ENCODE peak calls at places on chromosomes 2 and 18, in ten cellular contexts. One of them, this sample, is unnamed.

GRCh38 chr2:3265981-3266726 is 111.5 kb downstream of the EIPR1 start:
- DNase-seq in activated B cell treated with CpG ODN at 0.5 μM for 24 hours: no peak
- DNase-seq in occipital lobe: peak; percentile 33
- DNase-seq in stimulated activated CD8-positive, alpha-beta memory T cell treated with anti-CD3 and anti-CD28 coated beads, Interleukin-2, amount 100 ng/mL, for 48 hours: no peak
- DNase-seq in NCI-H748 treated with DMSO at 0.1 percent for 48 hours: no peak
- DNase-seq in HS-5: no peak
- DNase-seq in naive thymus-derived CD8-positive, alpha-beta T cell: no peak
- DNase-seq in gastrocnemius medialis: no peak
- DNase-seq in astrocyte: no peak
- DNase-seq in GM04504: no peak
- DNase-seq in this sample: no peak

GRCh38 chr2:134235771-134236170 is 18.1 kb upstream of the MGAT5 start:
- DNase-seq in stimulated activated CD8-positive, alpha-beta memory T cell treated with anti-CD3 and anti-CD28 coated beads, Interleukin-2, amount 100 ng/mL, for 48 hours: no peak
- DNase-seq in occipital lobe: no peak
- DNase-seq in NCI-H748 treated with DMSO at 0.1 percent for 48 hours: no peak
- DNase-seq in astrocyte: peak; percentile 47
- DNase-seq in gastrocnemius medialis: no peak
- DNase-seq in GM04504: no peak
- DNase-seq in activated B cell treated with CpG ODN at 0.5 μM for 24 hours: no peak
- DNase-seq in naive thymus-derived CD8-positive, alpha-beta T cell: no peak
- DNase-seq in HS-5: no peak
- DNase-seq in this sample: no peak

GRCh38 chr2:156459720-156460119 is 23.5 kb downstream of the GPD2 start:
- DNase-seq in HS-5: no peak
- DNase-seq in stimulated activated CD8-positive, alpha-beta memory T cell treated with anti-CD3 and anti-CD28 coated beads, Interleukin-2, amount 100 ng/mL, for 48 hours: no peak
- DNase-seq in astrocyte: no peak
- DNase-seq in activated B cell treated with CpG ODN at 0.5 μM for 24 hours: no peak
- DNase-seq in naive thymus-derived CD8-positive, alpha-beta T cell: no peak
- DNase-seq in NCI-H748 treated with DMSO at 0.1 percent for 48 hours: no peak
- DNase-seq in GM04504: no peak
- DNase-seq in gastrocnemius medialis: no peak
- DNase-seq in occipital lobe: no peak
- DNase-seq in this sample: no peak

GRCh38 chr2:67130526-67131309 is 266.4 kb upstream of the ETAA1 start:
- DNase-seq in occipital lobe: no peak
- DNase-seq in NCI-H748 treated with DMSO at 0.1 percent for 48 hours: no peak
- DNase-seq in HS-5: no peak
- DNase-seq in activated B cell treated with CpG ODN at 0.5 μM for 24 hours: no peak
- DNase-seq in naive thymus-derived CD8-positive, alpha-beta T cell: no peak
- DNase-seq in gastrocnemius medialis: no peak
- DNase-seq in astrocyte: peak; percentile 93
- DNase-seq in stimulated activated CD8-positive, alpha-beta memory T cell treated with anti-CD3 and anti-CD28 coated beads, Interleukin-2, amount 100 ng/mL, for 48 hours: no peak
- DNase-seq in GM04504: no peak
- DNase-seq in this sample: no peak

GRCh38 chr2:132998221-132998620 is 328.2 kb upstream of the LYPD1 start:
- DNase-seq in HS-5: no peak
- DNase-seq in astrocyte: no peak
- DNase-seq in activated B cell treated with CpG ODN at 0.5 μM for 24 hours: no peak
- DNase-seq in stimulated activated CD8-positive, alpha-beta memory T cell treated with anti-CD3 and anti-CD28 coated beads, Interleukin-2, amount 100 ng/mL, for 48 hours: no peak
- DNase-seq in occipital lobe: no peak
- DNase-seq in NCI-H748 treated with DMSO at 0.1 percent for 48 hours: no peak
- DNase-seq in GM04504: no peak
- DNase-seq in naive thymus-derived CD8-positive, alpha-beta T cell: no peak
- DNase-seq in gastrocnemius medialis: no peak
- DNase-seq in this sample: no peak

GRCh38 chr2:146412625-146413024 is 1432.2 kb upstream of the ACVR2A start:
- DNase-seq in GM04504: no peak
- DNase-seq in HS-5: no peak
- DNase-seq in occipital lobe: no peak
- DNase-seq in stimulated activated CD8-positive, alpha-beta memory T cell treated with anti-CD3 and anti-CD28 coated beads, Interleukin-2, amount 100 ng/mL, for 48 hours: no peak
- DNase-seq in NCI-H748 treated with DMSO at 0.1 percent for 48 hours: no peak
- DNase-seq in naive thymus-derived CD8-positive, alpha-beta T cell: no peak
- DNase-seq in astrocyte: no peak
- DNase-seq in gastrocnemius medialis: no peak
- DNase-seq in activated B cell treated with CpG ODN at 0.5 μM for 24 hours: no peak
- DNase-seq in this sample: no peak

GRCh38 chr2:108348816-108349570 is 28.8 kb upstream of the SULT1C4 start:
- DNase-seq in NCI-H748 treated with DMSO at 0.1 percent for 48 hours: no peak
- DNase-seq in gastrocnemius medialis: no peak
- DNase-seq in astrocyte: no peak
- DNase-seq in activated B cell treated with CpG ODN at 0.5 μM for 24 hours: no peak
- DNase-seq in GM04504: no peak
- DNase-seq in naive thymus-derived CD8-positive, alpha-beta T cell: no peak
- DNase-seq in occipital lobe: no peak
- DNase-seq in stimulated activated CD8-positive, alpha-beta memory T cell treated with anti-CD3 and anti-CD28 coated beads, Interleukin-2, amount 100 ng/mL, for 48 hours: no peak
- DNase-seq in HS-5: no peak
- DNase-seq in this sample: no peak

GRCh38 chr2:144513388-144514100 is 6.4 kb downstream of the ZEB2 start:
- DNase-seq in GM04504: no peak
- DNase-seq in gastrocnemius medialis: peak; percentile 38
- DNase-seq in NCI-H748 treated with DMSO at 0.1 percent for 48 hours: no peak
- DNase-seq in stimulated activated CD8-positive, alpha-beta memory T cell treated with anti-CD3 and anti-CD28 coated beads, Interleukin-2, amount 100 ng/mL, for 48 hours: no peak
- DNase-seq in naive thymus-derived CD8-positive, alpha-beta T cell: no peak
- DNase-seq in astrocyte: peak; percentile 88
- DNase-seq in activated B cell treated with CpG ODN at 0.5 μM for 24 hours: no peak
- DNase-seq in HS-5: no peak
- DNase-seq in occipital lobe: no peak
- DNase-seq in this sample: no peak

GRCh38 chr2:201470821-201471731 is 19.5 kb downstream of the STRADB start:
- DNase-seq in astrocyte: peak; percentile 43
- DNase-seq in naive thymus-derived CD8-positive, alpha-beta T cell: no peak
- DNase-seq in GM04504: no peak
- DNase-seq in HS-5: no peak
- DNase-seq in stimulated activated CD8-positive, alpha-beta memory T cell treated with anti-CD3 and anti-CD28 coated beads, Interleukin-2, amount 100 ng/mL, for 48 hours: no peak
- DNase-seq in occipital lobe: no peak
- DNase-seq in activated B cell treated with CpG ODN at 0.5 μM for 24 hours: no peak
- DNase-seq in NCI-H748 treated with DMSO at 0.1 percent for 48 hours: no peak
- DNase-seq in gastrocnemius medialis: no peak
- DNase-seq in this sample: no peak

GRCh38 chr18:26648509-26649192 is 100.3 kb upstream of the KCTD1 start:
- DNase-seq in occipital lobe: no peak
- DNase-seq in GM04504: no peak
- DNase-seq in stimulated activated CD8-positive, alpha-beta memory T cell treated with anti-CD3 and anti-CD28 coated beads, Interleukin-2, amount 100 ng/mL, for 48 hours: no peak
- DNase-seq in activated B cell treated with CpG ODN at 0.5 μM for 24 hours: no peak
- DNase-seq in gastrocnemius medialis: no peak
- DNase-seq in NCI-H748 treated with DMSO at 0.1 percent for 48 hours: no peak
- DNase-seq in astrocyte: no peak
- DNase-seq in naive thymus-derived CD8-positive, alpha-beta T cell: no peak
- DNase-seq in HS-5: no peak
- DNase-seq in this sample: no peak

GRCh38 chr2:148992448-148992847 is 46.1 kb upstream of the LYPD6B start:
- DNase-seq in GM04504: no peak
- DNase-seq in stimulated activated CD8-positive, alpha-beta memory T cell treated with anti-CD3 and anti-CD28 coated beads, Interleukin-2, amount 100 ng/mL, for 48 hours: no peak
- DNase-seq in naive thymus-derived CD8-positive, alpha-beta T cell: no peak
- DNase-seq in astrocyte: no peak
- DNase-seq in NCI-H748 treated with DMSO at 0.1 percent for 48 hours: no peak
- DNase-seq in HS-5: no peak
- DNase-seq in gastrocnemius medialis: no peak
- DNase-seq in activated B cell treated with CpG ODN at 0.5 μM for 24 hours: no peak
- DNase-seq in occipital lobe: no peak
- DNase-seq in this sample: no peak

GRCh38 chr2:240045098-240045497 is 8.2 kb downstream of the OR6B3 start:
- DNase-seq in NCI-H748 treated with DMSO at 0.1 percent for 48 hours: no peak
- DNase-seq in activated B cell treated with CpG ODN at 0.5 μM for 24 hours: no peak
- DNase-seq in stimulated activated CD8-positive, alpha-beta memory T cell treated with anti-CD3 and anti-CD28 coated beads, Interleukin-2, amount 100 ng/mL, for 48 hours: no peak
- DNase-seq in GM04504: no peak
- DNase-seq in astrocyte: no peak
- DNase-seq in naive thymus-derived CD8-positive, alpha-beta T cell: no peak
- DNase-seq in occipital lobe: no peak
- DNase-seq in HS-5: no peak
- DNase-seq in gastrocnemius medialis: no peak
- DNase-seq in this sample: no peak

GRCh38 chr18:79567481-79568147 is 112.0 kb upstream of the CTDP1 start:
- DNase-seq in HS-5: peak; percentile 24
- DNase-seq in astrocyte: peak; percentile 98
- DNase-seq in occipital lobe: no peak
- DNase-seq in GM04504: peak; percentile 78
- DNase-seq in NCI-H748 treated with DMSO at 0.1 percent for 48 hours: no peak
- DNase-seq in activated B cell treated with CpG ODN at 0.5 μM for 24 hours: no peak
- DNase-seq in stimulated activated CD8-positive, alpha-beta memory T cell treated with anti-CD3 and anti-CD28 coated beads, Interleukin-2, amount 100 ng/mL, for 48 hours: no peak
- DNase-seq in naive thymus-derived CD8-positive, alpha-beta T cell: no peak
- DNase-seq in gastrocnemius medialis: no peak
- DNase-seq in this sample: no peak